ENCODE peak calls at places on chromosomes 7 and 10, in four cellular contexts. Y, K, J and U are unnamed samples.

GRCh38 chr10:36021096-36021495 is 379.0 kb upstream of the FZD8 start:
- DNase-seq in Y (no peak), K (no peak), J (no peak), U (no peak)

GRCh38 chr10:58951750-58952149 is 224.7 kb upstream of the PHYHIPL start:
- DNase-seq in Y (no peak), K (no peak), J (no peak), U (no peak)

GRCh38 chr7:45593121-45593541 is 19.0 kb downstream of the ADCY1 start:
- DNase-seq in Y (no peak), K (peak), J (peak), U (no peak)

GRCh38 chr10:95440756-95441546 is 120.2 kb downstream of the SORBS1 start:
- DNase-seq in Y (no peak), K (no peak), J (no peak), U (no peak)

GRCh38 chr7:121366852-121367431 is 29.2 kb downstream of the FAM3C start:
- DNase-seq in Y (peak), K (no peak), J (no peak), U (no peak)

GRCh38 chr7:157969995-157970394 is 617.6 kb downstream of the PTPRN2 start:
- DNase-seq in Y (no peak), K (peak), J (no peak), U (no peak)

GRCh38 chr10:10223129-10223528 is 794.5 kb upstream of the CELF2 start:
- DNase-seq in Y (no peak), K (no peak), J (no peak), U (no peak)

GRCh38 chr7:16697507-16698199 is 51.7 kb downstream of the BZW2 start:
- DNase-seq in Y (no peak), K (no peak), J (no peak), U (no peak)

GRCh38 chr10:615583-616152 is 73.8 kb downstream of the DIP2C start:
- DNase-seq in Y (no peak), K (no peak), J (no peak), U (no peak)

GRCh38 chr7:66145404-66145843 is 30.8 kb downstream of the CRCP start:
- DNase-seq in Y (no peak), K (peak), J (no peak), U (no peak)

GRCh38 chr10:45253183-45253914 is 62.1 kb downstream of the OR13A1 start:
- DNase-seq in Y (peak), K (no peak), J (no peak), U (no peak)

GRCh38 chr10:132397671-132398565 is 918 bp downstream of the PWWP2B start:
- DNase-seq in Y (no peak), K (no peak), J (no peak), U (no peak)

GRCh38 chr7:48611993-48612392 is 312.4 kb upstream of the CDC14C start:
- DNase-seq in Y (no peak), K (no peak), J (no peak), U (no peak)

GRCh38 chr7:1694981-1695511 is 25.0 kb downstream of the ELFN1 start:
- DNase-seq in Y (no peak), K (peak), J (peak), U (peak)

GRCh38 chr10:63586048-63586447 is 64.8 kb downstream of the REEP3 start:
- DNase-seq in Y (no peak), K (no peak), J (no peak), U (no peak)

GRCh38 chr7:24741691-24742639 is 15.3 kb downstream of the GSDME start:
- DNase-seq in Y (no peak), K (peak), J (no peak), U (no peak)

GRCh38 chr7:156039971-156040677 is 227.9 kb upstream of the SHH start:
- DNase-seq in Y (no peak), K (no peak), J (no peak), U (no peak)

GRCh38 chr10:22086730-22087364 is 83.3 kb upstream of the DNAJC1 start:
- DNase-seq in Y (no peak), K (peak), J (no peak), U (peak)

GRCh38 chr10:90862908-90863514 is 5.2 kb upstream of the HTR7 start:
- DNase-seq in Y (no peak), K (no peak), J (no peak), U (no peak)

GRCh38 chr7:142385528-142386340 is 127.9 kb upstream of the PRSS58 start:
- DNase-seq in Y (peak), K (no peak), J (peak), U (no peak)

GRCh38 chr10:13219685-13220670 is 14.2 kb downstream of the UCMA start:
- DNase-seq in Y (peak), K (peak), J (peak), U (no peak)

GRCh38 chr7:16891874-16892620 is 10.3 kb upstream of the AGR3 start:
- DNase-seq in Y (no peak), K (no peak), J (no peak), U (no peak)

GRCh38 chr10:29811751-29812427 is 177.1 kb upstream of the SVIL start:
- DNase-seq in Y (no peak), K (no peak), J (no peak), U (no peak)

GRCh38 chr10:103053659-103054581 is 135.8 kb downstream of the CNNM2 start:
- DNase-seq in Y (peak), K (peak), J (peak), U (no peak)

GRCh38 chr10:78458983-78459638 is 425.4 kb downstream of the RPS24 start:
- DNase-seq in Y (no peak), K (peak), J (no peak), U (peak)

GRCh38 chr7:132275384-132275783 is 300.9 kb downstream of the PLXNA4 start:
- DNase-seq in Y (no peak), K (no peak), J (no peak), U (no peak)

GRCh38 chr10:7389346-7389745 is 21.5 kb downstream of the SFMBT2 start:
- DNase-seq in Y (no peak), K (no peak), J (no peak), U (no peak)

GRCh38 chr10:72889391-72889831 is 4.1 kb upstream of the OIT3 start:
- DNase-seq in Y (no peak), K (no peak), J (no peak), U (no peak)

GRCh38 chr7:149023662-149024061 is 4.6 kb downstream of the PDIA4 start:
- DNase-seq in Y (no peak), K (no peak), J (no peak), U (no peak)

GRCh38 chr7:149031353-149031910 is 3.1 kb upstream of the PDIA4 start:
- DNase-seq in Y (no peak), K (no peak), J (no peak), U (no peak)

GRCh38 chr7:149027560-149028345 is 552 bp downstream of the PDIA4 start:
- DNase-seq in Y (no peak), K (no peak), J (no peak), U (no peak)

GRCh38 chr7:149027055-149027454 is 1.2 kb downstream of the PDIA4 start:
- DNase-seq in Y (peak), K (no peak), J (no peak), U (no peak)

GRCh38 chr7:149028346-149029109 is at the start of gene PDIA4:
- DNase-seq in Y (peak), K (peak), J (peak), U (peak)
- TF ChIP-seq CTCF in Y (no peak), K (no peak), J (no peak), U (no peak)

GRCh38 chr7:88789480-88790064 is 6.0 kb downstream of the TEX47 start:
- DNase-seq in Y (no peak), K (no peak), J (no peak), U (no peak)
- TF ChIP-seq CTCF in Y (peak), K (no peak), J (peak), U (no peak)

DNA sequence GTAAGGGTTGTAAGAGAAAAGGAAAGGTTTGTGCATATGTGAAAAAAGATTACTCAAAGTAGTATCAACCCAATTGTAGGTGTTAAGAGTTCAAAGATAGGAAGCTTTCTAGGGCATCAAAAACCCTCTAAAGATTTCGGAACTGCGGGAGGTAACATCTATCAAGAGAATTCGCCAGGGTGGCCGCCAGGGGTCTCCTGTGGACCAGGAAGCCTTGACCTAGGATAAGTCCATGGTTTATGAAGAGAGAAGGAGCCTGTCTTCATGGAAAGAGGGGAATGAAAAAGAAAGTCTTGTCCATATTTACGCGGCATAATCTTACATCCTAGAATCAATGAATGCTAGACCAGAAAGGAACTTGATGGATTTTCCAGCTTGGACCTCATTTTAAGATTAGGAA is 140.7 kb upstream of the CALCR start:
- DNase-seq in Y (no peak), K (peak), J (peak), U (no peak)
- TF ChIP-seq CTCF in Y (peak), K (no peak), J (peak), U (no peak)

DNA sequence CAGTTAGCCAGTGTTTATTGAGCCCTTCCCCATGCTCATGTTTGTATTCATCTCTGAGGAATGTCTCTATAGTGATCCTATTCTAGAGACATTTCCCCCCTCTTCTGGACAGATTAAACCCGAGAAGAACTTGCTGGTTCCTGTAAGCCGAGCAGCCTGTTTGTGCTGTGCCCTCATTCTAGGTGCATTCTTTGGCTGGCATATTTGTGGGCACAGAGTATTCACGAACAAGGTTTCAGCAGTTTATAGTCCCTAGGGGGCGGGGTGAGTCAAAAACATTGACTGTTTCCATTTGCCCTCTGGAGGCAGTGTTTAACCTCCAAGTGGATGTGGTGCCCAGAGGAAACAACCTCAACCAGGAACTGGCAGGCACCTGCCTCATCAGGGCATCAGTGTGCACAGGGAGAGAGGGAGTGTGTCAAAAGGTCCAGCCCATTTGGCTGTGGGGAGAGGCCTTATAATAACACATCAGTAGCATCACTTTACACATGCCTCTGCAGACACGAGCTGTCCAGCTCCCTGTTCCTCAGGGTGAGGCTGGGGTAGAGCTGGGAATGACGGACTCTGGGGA is 273.3 kb upstream of the LRGUK start:
- DNase-seq in Y (peak), K (no peak), J (peak), U (no peak)
- TF ChIP-seq CTCF in Y (peak), K (no peak), J (peak), U (no peak)

GRCh38 chr10:130436633-130437032 is 300.4 kb downstream of the GLRX3 start:
- DNase-seq in Y (no peak), K (peak), J (no peak), U (no peak)
- TF ChIP-seq CTCF in Y (no peak), K (no peak), J (no peak), U (no peak)

GRCh38 chr10:98016781-98017475 is 13.5 kb downstream of the CRTAC1 start:
- DNase-seq in Y (no peak), K (peak), J (peak), U (no peak)

GRCh38 chr10:98013776-98014175 is 16.6 kb downstream of the CRTAC1 start:
- DNase-seq in Y (no peak), K (peak), J (no peak), U (no peak)

GRCh38 chr10:98010939-98011685 is 19.3 kb downstream of the CRTAC1 start:
- DNase-seq in Y (no peak), K (peak), J (no peak), U (no peak)

GRCh38 chr10:98012654-98013053 is 17.8 kb downstream of the CRTAC1 start:
- DNase-seq in Y (no peak), K (peak), J (no peak), U (no peak)

DNA sequence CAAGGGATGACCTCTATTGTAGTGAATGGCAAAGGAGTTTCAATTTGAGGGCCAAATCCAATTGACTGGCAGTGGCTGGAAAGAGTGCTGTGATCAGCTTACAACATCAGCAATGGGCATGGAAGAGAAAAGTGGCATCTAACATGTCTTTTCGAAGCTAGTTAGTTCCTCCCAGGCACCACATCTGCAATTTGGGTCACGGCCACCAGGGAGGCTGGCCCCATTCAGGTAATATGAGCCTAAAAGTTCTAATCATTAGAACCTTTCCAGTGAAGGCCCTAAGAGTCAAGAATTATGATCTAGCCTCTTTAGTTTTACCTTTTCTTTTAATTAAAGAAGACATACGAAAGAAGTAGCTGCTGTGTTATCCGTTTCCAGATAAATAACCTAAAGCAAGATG is 17.3 kb downstream of the CRTAC1 start:
- DNase-seq in Y (no peak), K (peak), J (no peak), U (no peak)
- TF ChIP-seq CTCF in Y (no peak), K (no peak), J (peak), U (no peak)